ENCODE peak calls at places on chromosomes 7 and 10, in six cellular contexts. T, P, F, A, K and S are unnamed samples. For H3K9me2, the result is how much of the 10 kb centered on the place peaks cover.

GRCh38 chr10:19828278-19829049 is 12.2 kb downstream of the PLXDC2 start:
- DNase-seq in T (no peak), P (no peak), F (peak), A (no peak), K (no peak), S (no peak)

GRCh38 chr7:121102619-121103018 is 114.1 kb downstream of the CPED1 start:
- DNase-seq in T (peak), P (peak), F (peak), A (no peak), K (no peak), S (no peak)

GRCh38 chr10:28243923-28244322 is 58.9 kb downstream of the MPP7 start:
- DNase-seq in T (peak), P (no peak), F (no peak), A (no peak), K (no peak), S (no peak)

GRCh38 chr7:37592366-37592765 is 91.2 kb upstream of the GPR141 start:
- DNase-seq in T (no peak), P (no peak), F (no peak), A (no peak), K (no peak), S (no peak)

GRCh38 chr10:4770766-4771553 is 55.0 kb upstream of the AKR1E2 start:
- DNase-seq in T (peak), P (peak), F (peak), A (peak), K (peak), S (no peak)

GRCh38 chr10:130053561-130053960 is 57.1 kb downstream of the C10orf143 start:
- DNase-seq in T (no peak), P (no peak), F (no peak), A (peak), K (no peak), S (no peak)

GRCh38 chr10:69276503-69276902 is 1.8 kb upstream of the HK1 start:
- DNase-seq in T (no peak), P (no peak), F (no peak), A (no peak), K (no peak), S (no peak)

GRCh38 chr7:7761340-7761973 is 43.0 kb upstream of the RPA3 start:
- DNase-seq in T (peak), P (peak), F (no peak), A (peak), K (peak), S (peak)

GRCh38 chr7:55733584-55733983 is 129.0 kb downstream of the SEPTIN14 start:
- DNase-seq in T (no peak), P (peak), F (peak), A (peak), K (no peak), S (no peak)

GRCh38 chr7:116227678-116228239 is 17.4 kb downstream of the TES start:
- DNase-seq in T (peak), P (peak), F (no peak), A (peak), K (no peak), S (no peak)

GRCh38 chr7:123208793-123209192 is 9.0 kb upstream of the SLC13A1 start:
- DNase-seq in T (peak), P (no peak), F (peak), A (no peak), K (peak), S (peak)

GRCh38 chr10:99432881-99433280 is 2.5 kb upstream of the GOT1 start:
- DNase-seq in T (no peak), P (no peak), F (no peak), A (no peak), K (no peak), S (no peak)
- H3K4me2 ChIP-seq in T (no peak), P (no peak), F (no peak), A (no peak), K (no peak), S (no peak)

GRCh38 chr7:70712942-70713341 is 419.0 kb upstream of the GALNT17 start:
- DNase-seq in T (no peak), P (no peak), F (no peak), A (no peak), K (no peak), S (no peak)

GRCh38 chr7:70711441-70711840 is 420.5 kb upstream of the GALNT17 start:
- DNase-seq in T (no peak), P (no peak), F (no peak), A (no peak), K (no peak), S (no peak)

GRCh38 chr7:70710011-70710480 is 421.9 kb upstream of the GALNT17 start:
- DNase-seq in T (no peak), P (peak), F (no peak), A (peak), K (no peak), S (no peak)

GRCh38 chr7:70707823-70708243 is 424.1 kb upstream of the GALNT17 start:
- DNase-seq in T (no peak), P (no peak), F (no peak), A (no peak), K (no peak), S (no peak)

DNA sequence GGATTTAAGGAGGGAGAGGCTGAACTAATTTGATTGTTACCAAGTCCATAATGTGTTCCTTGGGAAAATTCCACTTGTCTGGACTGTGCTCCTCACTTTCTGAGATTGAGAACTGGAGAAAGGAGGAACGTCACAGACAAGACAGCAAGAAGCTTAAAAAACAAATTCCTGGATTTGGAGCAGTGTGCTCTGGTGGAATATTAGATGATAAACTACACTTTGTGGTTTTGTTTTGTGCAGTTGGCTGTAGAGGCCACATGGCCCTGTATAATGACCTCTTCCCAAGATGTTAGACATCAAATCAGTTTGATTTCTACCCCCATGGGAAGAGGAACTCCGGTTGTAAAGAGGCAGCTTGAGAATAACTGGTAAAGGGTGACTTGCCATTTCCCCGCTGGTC is 421.3 kb upstream of the GALNT17 start:
- DNase-seq in T (no peak), P (no peak), F (no peak), A (no peak), K (no peak), S (no peak)
- H3K27ac ChIP-seq in T (no peak), P (no peak), F (no peak), A (no peak), K (no peak), S (no peak)

GRCh38 chr7:90666186-90666585 is 70.1 kb downstream of the CDK14 start:
- DNase-seq in T (no peak), P (no peak), F (no peak), A (peak), K (no peak), S (no peak)
- H3K9me2 ChIP-seq in T (under half), P (under half), F (under half), A (under half), K (under half), S (under half)

GRCh38 chr7:77383333-77383740 is 32.8 kb downstream of the GSAP start:
- DNase-seq in T (peak), P (no peak), F (no peak), A (peak), K (no peak), S (no peak)
- H3K4me2 ChIP-seq in T (no peak), P (no peak), F (no peak), A (no peak), K (no peak), S (no peak)

DNA sequence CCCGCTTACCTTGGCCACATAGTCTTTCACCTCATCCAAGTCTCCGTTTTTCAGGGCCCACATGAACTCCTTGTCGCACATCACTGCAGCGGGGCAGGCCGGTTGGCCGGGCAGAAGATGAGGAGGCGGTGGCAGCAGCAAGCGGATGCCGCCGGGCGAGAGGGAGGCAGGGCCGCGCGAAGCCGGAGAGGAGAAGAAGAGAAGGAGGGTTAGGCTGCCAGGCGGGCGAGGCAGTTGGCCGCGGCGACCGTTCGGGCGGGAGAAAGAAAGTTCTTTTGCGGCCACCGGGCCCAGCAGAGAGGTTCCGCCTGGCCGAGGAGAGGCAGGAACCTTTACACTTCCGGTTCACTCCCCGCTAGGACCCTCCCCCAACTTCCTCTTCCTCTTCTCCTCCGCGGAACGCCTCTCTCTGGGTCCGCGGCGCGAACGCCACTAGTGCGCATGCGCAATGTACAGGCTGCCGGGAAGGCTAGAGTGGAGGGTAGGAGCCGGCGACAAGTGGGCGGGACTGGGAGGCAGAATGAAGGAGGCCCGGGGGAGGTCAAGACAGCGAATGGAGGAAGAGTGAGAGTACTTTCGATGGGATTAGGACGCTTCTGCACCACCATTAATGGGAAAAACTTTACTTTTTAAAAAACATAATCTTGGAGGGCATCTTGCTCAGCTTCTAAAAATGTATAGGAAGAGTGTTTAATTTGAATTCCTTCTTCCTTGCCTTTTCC is at the start of gene MTPN:
- DNase-seq in T (peak), P (peak), F (peak), A (peak), K (peak), S (peak)
- H3K27ac ChIP-seq in T (peak), P (peak), F (peak), A (peak), K (peak), S (peak)

GRCh38 chr10:110410329-110411046 is 87.2 kb upstream of the DUSP5 start:
- DNase-seq in T (peak), P (peak), F (no peak), A (peak), K (peak), S (no peak)
- H3K9me2 ChIP-seq in T (under half), P (under half), F (under half), A (under half), K (under half), S (under half)

GRCh38 chr7:22142593-22142992 is 196.9 kb upstream of the CDCA7L start:
- DNase-seq in T (no peak), P (no peak), F (no peak), A (no peak), K (no peak), S (no peak)

GRCh38 chr7:22147868-22148267 is 202.2 kb upstream of the CDCA7L start:
- DNase-seq in T (no peak), P (no peak), F (no peak), A (no peak), K (no peak), S (no peak)

GRCh38 chr7:22143496-22143895 is 197.8 kb upstream of the CDCA7L start:
- DNase-seq in T (no peak), P (no peak), F (no peak), A (no peak), K (no peak), S (no peak)

GRCh38 chr7:22150221-22150620 is 204.5 kb upstream of the CDCA7L start:
- DNase-seq in T (peak), P (peak), F (no peak), A (no peak), K (no peak), S (no peak)

DNA sequence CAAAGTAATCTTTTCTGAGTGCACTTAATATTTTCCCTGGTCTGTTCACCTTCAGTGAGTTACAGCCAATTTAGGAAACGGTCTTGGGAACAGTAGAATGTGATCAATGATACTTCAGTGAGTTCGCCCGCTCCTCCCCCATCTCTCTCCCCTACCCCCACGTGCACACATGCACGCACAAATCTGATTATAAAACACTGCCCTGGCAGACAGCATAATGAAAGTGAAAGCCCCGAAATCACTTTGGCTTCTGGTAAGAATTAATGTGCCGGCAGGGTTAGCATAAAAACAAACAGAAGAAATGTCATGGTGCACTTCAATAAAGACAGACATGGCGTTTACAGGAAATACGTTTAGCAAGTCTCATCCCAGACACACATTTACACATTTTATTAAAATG is 201.4 kb upstream of the CDCA7L start:
- DNase-seq in T (no peak), P (no peak), F (no peak), A (peak), K (no peak), S (no peak)
- H3K4me2 ChIP-seq in T (no peak), P (no peak), F (no peak), A (peak), K (no peak), S (no peak)

DNA sequence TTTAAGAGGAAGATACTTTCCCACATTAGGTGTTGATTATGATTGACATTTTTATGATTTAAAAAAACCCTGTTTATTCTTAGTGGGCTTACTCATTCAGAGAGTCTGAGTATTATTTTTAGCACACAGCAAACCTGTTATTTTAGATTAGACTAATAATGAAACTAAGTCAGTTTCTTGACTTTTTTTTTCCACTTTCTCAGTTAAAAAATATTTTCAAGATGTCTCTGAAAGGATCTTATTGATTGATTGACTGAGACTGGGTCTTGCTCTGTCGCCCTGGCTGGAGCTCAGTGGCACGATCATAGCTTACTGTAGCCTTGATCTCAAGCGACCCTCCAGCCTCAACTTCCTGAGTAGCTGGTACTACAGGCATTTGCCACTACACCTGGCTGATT is 20.4 kb upstream of the INPP5F start:
- DNase-seq in T (no peak), P (no peak), F (no peak), A (no peak), K (no peak), S (peak)
- H3K27ac ChIP-seq in T (no peak), P (no peak), F (no peak), A (no peak), K (no peak), S (no peak)

DNA sequence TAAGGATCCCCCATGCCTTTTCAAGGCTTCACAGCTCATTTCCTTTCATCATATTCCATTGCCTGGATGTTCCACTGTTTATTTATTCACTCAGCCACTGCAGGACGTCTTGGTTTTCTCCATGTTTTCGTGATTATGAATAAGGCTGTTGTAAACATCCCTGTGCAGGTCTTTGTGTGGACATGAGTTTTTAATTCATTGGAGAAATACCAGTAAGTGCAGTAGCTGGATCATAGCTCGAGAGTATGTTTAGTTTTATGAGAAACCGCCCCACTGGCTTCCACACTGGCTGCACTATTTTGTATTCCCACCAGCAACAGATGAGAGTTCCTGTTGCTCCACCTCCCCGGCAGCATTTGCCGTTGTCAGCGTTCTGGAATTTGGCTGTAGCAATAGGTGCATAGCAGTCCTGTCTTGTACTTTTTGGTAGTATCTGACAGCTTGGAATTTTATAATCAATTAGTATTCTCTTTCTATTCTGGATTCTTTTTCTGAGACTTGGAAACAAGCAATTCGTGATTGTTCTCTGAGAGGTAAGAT is 269.9 kb upstream of the PITRM1 start:
- DNase-seq in T (no peak), P (no peak), F (no peak), A (no peak), K (no peak), S (no peak)
- H3K9me2 ChIP-seq in T (under half), P (under half), F (under half), A (under half), K (under half), S (under half)